ENCODE peak calls at places on chromosomes 12 and 14, in six cellular contexts. One of them, this sample, is unnamed.

GRCh38 chr14:67515386-67516079 is 17.6 kb upstream of the PLEKHH1 start:
- DNase-seq in B cell: no peak
- DNase-seq in GDM1: no peak
- DNase-seq in activated gamma-delta T cell treated with Interleukin-2 at 50 U/mL for 16 hours: peak; percentile 30
- DNase-seq in NB4: peak; percentile 37
- DNase-seq in caudate nucleus: peak; percentile 64
- DNase-seq in this sample: peak; percentile 50

GRCh38 chr14:77036484-77037337 is 8.2 kb upstream of the IRF2BPL start:
- DNase-seq in NB4: no peak
- DNase-seq in caudate nucleus: no peak
- DNase-seq in B cell: no peak
- DNase-seq in GDM1: no peak
- DNase-seq in activated gamma-delta T cell treated with Interleukin-2 at 50 U/mL for 16 hours: no peak
- DNase-seq in this sample: no peak

GRCh38 chr12:27626239-27626638 is 70.0 kb upstream of the REP15 start:
- DNase-seq in NB4: no peak
- DNase-seq in B cell: no peak
- DNase-seq in caudate nucleus: no peak
- DNase-seq in activated gamma-delta T cell treated with Interleukin-2 at 50 U/mL for 16 hours: no peak
- DNase-seq in GDM1: no peak
- DNase-seq in this sample: no peak

GRCh38 chr12:132492522-132492921 is 2.6 kb downstream of the FBRSL1 start:
- DNase-seq in caudate nucleus: no peak
- DNase-seq in GDM1: no peak
- DNase-seq in activated gamma-delta T cell treated with Interleukin-2 at 50 U/mL for 16 hours: no peak
- DNase-seq in B cell: no peak
- DNase-seq in NB4: no peak
- DNase-seq in this sample: no peak

GRCh38 chr14:64119535-64119934 is 174.6 kb downstream of the ESR2 start:
- DNase-seq in B cell: no peak
- DNase-seq in GDM1: no peak
- DNase-seq in NB4: no peak
- DNase-seq in activated gamma-delta T cell treated with Interleukin-2 at 50 U/mL for 16 hours: no peak
- DNase-seq in caudate nucleus: no peak
- DNase-seq in this sample: no peak

GRCh38 chr14:34496679-34497513 is 34.9 kb upstream of the SPTSSA start:
- DNase-seq in B cell: no peak
- DNase-seq in activated gamma-delta T cell treated with Interleukin-2 at 50 U/mL for 16 hours: no peak
- DNase-seq in GDM1: no peak
- DNase-seq in caudate nucleus: peak; percentile 34
- DNase-seq in NB4: peak; percentile 56
- DNase-seq in this sample: peak; percentile 8

GRCh38 chr12:116773276-116773731 is 35.2 kb downstream of the RNFT2 start:
- DNase-seq in activated gamma-delta T cell treated with Interleukin-2 at 50 U/mL for 16 hours: no peak
- DNase-seq in NB4: peak; percentile 30
- DNase-seq in caudate nucleus: no peak
- DNase-seq in GDM1: no peak
- DNase-seq in B cell: no peak
- DNase-seq in this sample: no peak

GRCh38 chr12:80565276-80565675 is 121.2 kb downstream of the PTPRQ start:
- DNase-seq in GDM1: no peak
- DNase-seq in NB4: no peak
- DNase-seq in caudate nucleus: no peak
- DNase-seq in B cell: no peak
- DNase-seq in activated gamma-delta T cell treated with Interleukin-2 at 50 U/mL for 16 hours: no peak
- DNase-seq in this sample: no peak

GRCh38 chr12:53221203-53222076 is 10.6 kb downstream of the RARG start:
- DNase-seq in B cell: peak; percentile 69
- DNase-seq in GDM1: peak; percentile 41
- DNase-seq in caudate nucleus: peak; percentile 71
- DNase-seq in NB4: peak; percentile 71
- DNase-seq in activated gamma-delta T cell treated with Interleukin-2 at 50 U/mL for 16 hours: peak; percentile 42
- DNase-seq in this sample: peak; percentile 65

GRCh38 chr12:124664395-124665111 is 97.1 kb upstream of the NCOR2 start:
- DNase-seq in caudate nucleus: no peak
- DNase-seq in GDM1: no peak
- DNase-seq in B cell: no peak
- DNase-seq in NB4: no peak
- DNase-seq in activated gamma-delta T cell treated with Interleukin-2 at 50 U/mL for 16 hours: no peak
- DNase-seq in this sample: no peak

GRCh38 chr12:57008113-57008687 is 1.9 kb upstream of the ZBTB39 start:
- DNase-seq in B cell: no peak
- DNase-seq in caudate nucleus: no peak
- DNase-seq in NB4: peak; percentile 84
- DNase-seq in activated gamma-delta T cell treated with Interleukin-2 at 50 U/mL for 16 hours: no peak
- DNase-seq in GDM1: peak; percentile 59
- DNase-seq in this sample: no peak

GRCh38 chr14:51394391-51394790 is 154.3 kb downstream of the TMX1 start:
- DNase-seq in activated gamma-delta T cell treated with Interleukin-2 at 50 U/mL for 16 hours: no peak
- DNase-seq in caudate nucleus: no peak
- DNase-seq in B cell: no peak
- DNase-seq in NB4: no peak
- DNase-seq in GDM1: no peak
- DNase-seq in this sample: no peak

GRCh38 chr14:59189281-59189821 is 884 bp downstream of the DAAM1 start:
- DNase-seq in B cell: peak; percentile 54
- DNase-seq in activated gamma-delta T cell treated with Interleukin-2 at 50 U/mL for 16 hours: peak; percentile 23
- DNase-seq in GDM1: no peak
- DNase-seq in caudate nucleus: no peak
- DNase-seq in NB4: peak; percentile 50
- DNase-seq in this sample: no peak

GRCh38 chr12:113373440-113373839 is 15.1 kb downstream of the PLBD2 start:
- DNase-seq in caudate nucleus: no peak
- DNase-seq in activated gamma-delta T cell treated with Interleukin-2 at 50 U/mL for 16 hours: no peak
- DNase-seq in GDM1: no peak
- DNase-seq in NB4: no peak
- DNase-seq in B cell: no peak
- DNase-seq in this sample: no peak

GRCh38 chr12:12803186-12803585 is 10.0 kb upstream of the DDX47 start:
- DNase-seq in caudate nucleus: peak; percentile 31
- DNase-seq in NB4: peak; percentile 68
- DNase-seq in activated gamma-delta T cell treated with Interleukin-2 at 50 U/mL for 16 hours: no peak
- DNase-seq in GDM1: no peak
- DNase-seq in B cell: peak; percentile 68
- DNase-seq in this sample: no peak

GRCh38 chr12:19979584-19979983 is 388.8 kb upstream of the PDE3A start:
- DNase-seq in activated gamma-delta T cell treated with Interleukin-2 at 50 U/mL for 16 hours: no peak
- DNase-seq in B cell: no peak
- DNase-seq in GDM1: no peak
- DNase-seq in caudate nucleus: no peak
- DNase-seq in NB4: no peak
- DNase-seq in this sample: no peak

GRCh38 chr12:90163975-90164374 is 455.3 kb upstream of the ATP2B1 start:
- DNase-seq in NB4: peak; percentile 13
- DNase-seq in B cell: no peak
- DNase-seq in caudate nucleus: no peak
- DNase-seq in activated gamma-delta T cell treated with Interleukin-2 at 50 U/mL for 16 hours: no peak
- DNase-seq in GDM1: no peak
- DNase-seq in this sample: no peak

GRCh38 chr14:102906616-102907302 is 15.7 kb upstream of the AMN start:
- DNase-seq in B cell: no peak
- DNase-seq in GDM1: no peak
- DNase-seq in caudate nucleus: no peak
- DNase-seq in NB4: no peak
- DNase-seq in activated gamma-delta T cell treated with Interleukin-2 at 50 U/mL for 16 hours: no peak
- DNase-seq in this sample: no peak

GRCh38 chr12:2414810-2415567 is 362.2 kb downstream of the CACNA1C start:
- DNase-seq in activated gamma-delta T cell treated with Interleukin-2 at 50 U/mL for 16 hours: no peak
- DNase-seq in GDM1: no peak
- DNase-seq in caudate nucleus: no peak
- DNase-seq in NB4: peak; percentile 10
- DNase-seq in B cell: no peak
- DNase-seq in this sample: no peak

GRCh38 chr12:88903333-88903732 is 323.1 kb upstream of the KITLG start:
- DNase-seq in GDM1: no peak
- DNase-seq in caudate nucleus: no peak
- DNase-seq in B cell: no peak
- DNase-seq in NB4: no peak
- DNase-seq in activated gamma-delta T cell treated with Interleukin-2 at 50 U/mL for 16 hours: no peak
- DNase-seq in this sample: no peak

GRCh38 chr12:52346596-52346995 is 20.7 kb downstream of the KRT85 start:
- DNase-seq in NB4: no peak
- DNase-seq in activated gamma-delta T cell treated with Interleukin-2 at 50 U/mL for 16 hours: no peak
- DNase-seq in GDM1: no peak
- DNase-seq in B cell: no peak
- DNase-seq in caudate nucleus: peak; percentile 14
- DNase-seq in this sample: peak; percentile 70

GRCh38 chr12:75833268-75833667 is 198.3 kb downstream of the PHLDA1 start:
- DNase-seq in GDM1: no peak
- DNase-seq in caudate nucleus: no peak
- DNase-seq in NB4: no peak
- DNase-seq in activated gamma-delta T cell treated with Interleukin-2 at 50 U/mL for 16 hours: no peak
- DNase-seq in B cell: no peak
- DNase-seq in this sample: no peak

GRCh38 chr14:101737414-101738367 is 23.8 kb upstream of the PPP2R5C start:
- DNase-seq in caudate nucleus: no peak
- DNase-seq in B cell: no peak
- DNase-seq in NB4: peak; percentile 34
- DNase-seq in GDM1: no peak
- DNase-seq in activated gamma-delta T cell treated with Interleukin-2 at 50 U/mL for 16 hours: no peak
- DNase-seq in this sample: no peak

GRCh38 chr12:129069886-129070285 is 216.6 kb downstream of the GLT1D1 start:
- DNase-seq in NB4: no peak
- DNase-seq in caudate nucleus: no peak
- DNase-seq in GDM1: no peak
- DNase-seq in B cell: no peak
- DNase-seq in activated gamma-delta T cell treated with Interleukin-2 at 50 U/mL for 16 hours: no peak
- DNase-seq in this sample: no peak

This sample was measured in substantia nigra.